ENCODE peak calls at places on chromosomes 7 and 10, in nine cellular contexts. C, R, S, F, U, H, N, Z and D are unnamed samples.
A peak's percentile ranks its signal among the peaks of the same experiment; 100 is the strongest.

GRCh38 chr7:101950450-101951119 is 133.2 kb downstream of the CUX1 start:
- DNase-seq in U (no peak), C (no peak), N (peak; percentile 54), R (peak; percentile 57), H (no peak), Z (peak; percentile 85), F (no peak), S (peak; percentile 72), D (no peak)

GRCh38 chr7:50119815-50120637 is 27.0 kb upstream of the ZPBP start:
- DNase-seq in N (no peak), R (no peak), C (no peak), H (no peak), Z (no peak), U (no peak), F (peak; percentile 70), S (no peak), D (peak; percentile 58)

GRCh38 chr10:63761243-63761642 is 240.0 kb downstream of the REEP3 start:
- DNase-seq in R (no peak), F (no peak), H (no peak), U (no peak), S (no peak), N (no peak), C (no peak), Z (no peak), D (no peak)

GRCh38 chr7:116227678-116228239 is 17.4 kb downstream of the TES start:
- DNase-seq in N (peak; percentile 75), H (no peak), S (peak; percentile 32), Z (no peak), R (no peak), U (no peak), F (no peak), C (no peak), D (no peak)

GRCh38 chr10:22217842-22218241 is at the start of gene EBLN1:
- DNase-seq in R (no peak), H (no peak), S (no peak), F (no peak), Z (peak; percentile 4), N (no peak), U (no peak), C (no peak), D (no peak)

GRCh38 chr7:106757846-106758245 is 96.9 kb upstream of the CCDC71L start:
- DNase-seq in F (no peak), R (no peak), Z (peak; percentile 43), C (no peak), U (no peak), N (peak; percentile 61), H (peak; percentile 33), S (no peak), D (no peak)

GRCh38 chr7:133705596-133705995 is 421.5 kb upstream of the LRGUK start:
- DNase-seq in C (no peak), Z (peak; percentile 56), N (no peak), U (no peak), H (no peak), F (no peak), R (no peak), S (no peak), D (no peak)

GRCh38 chr7:74288034-74288881 is 949 bp upstream of the CLIP2 start:
- DNase-seq in R (no peak), U (no peak), C (no peak), N (no peak), H (no peak), Z (no peak), F (no peak), S (no peak), D (no peak)

GRCh38 chr10:62934258-62934657 is 118.1 kb upstream of the EGR2 start:
- DNase-seq in S (no peak), H (no peak), F (no peak), R (no peak), C (no peak), N (no peak), U (peak; percentile 32), Z (no peak), D (no peak)

GRCh38 chr10:64174666-64175265 is 653.6 kb downstream of the REEP3 start:
- DNase-seq in H (no peak), S (no peak), C (no peak), F (no peak), Z (no peak), U (no peak), R (no peak), N (no peak), D (no peak)

GRCh38 chr7:108140674-108141073 is 10.5 kb upstream of the LAMB4 start:
- DNase-seq in H (no peak), U (no peak), C (no peak), R (no peak), Z (no peak), F (no peak), N (no peak), S (no peak), D (no peak)

GRCh38 chr10:133339708-133340380 is 3.1 kb upstream of the CALY start:
- DNase-seq in C (no peak), R (no peak), U (no peak), F (no peak), N (no peak), Z (no peak), S (no peak), H (no peak), D (no peak)

GRCh38 chr10:122981066-122981464 is 864 bp downstream of the PSTK start:
- DNase-seq in H (no peak), R (peak; percentile 49), Z (peak; percentile 57), S (peak; percentile 52), C (no peak), U (no peak), F (no peak), N (peak; percentile 32), D (no peak)

GRCh38 chr10:131172433-131172832 is 139.1 kb downstream of the TCERG1L start:
- DNase-seq in H (no peak), N (no peak), C (no peak), F (no peak), U (no peak), R (no peak), S (no peak), Z (no peak), D (no peak)

GRCh38 chr7:25369794-25370193 is 141.5 kb upstream of the NPVF start:
- DNase-seq in Z (no peak), R (no peak), U (no peak), H (peak; percentile 90), S (no peak), F (no peak), C (no peak), N (no peak), D (no peak)

GRCh38 chr10:122307669-122308486 is 36.8 kb downstream of the BTBD16 start:
- DNase-seq in U (no peak), S (peak; percentile 58), N (peak; percentile 78), Z (peak; percentile 99), C (no peak), H (peak; percentile 6), F (no peak), R (peak; percentile 76), D (no peak)

GRCh38 chr7:101138149-101138870 is 11.4 kb downstream of the SERPINE1 start:
- DNase-seq in F (peak; percentile 94), N (peak; percentile 96), H (peak; percentile 16), R (peak; percentile 84), U (peak; percentile 68), Z (peak; percentile 96), S (peak; percentile 75), C (peak; percentile 79), D (peak; percentile 91)

GRCh38 chr7:124965553-124965952 is 35.9 kb upstream of the POT1 start:
- DNase-seq in U (no peak), N (no peak), H (no peak), R (no peak), C (no peak), F (no peak), Z (no peak), S (no peak), D (no peak)

GRCh38 chr7:51055039-51055840 is 261.4 kb downstream of the COBL start:
- DNase-seq in U (no peak), R (no peak), N (no peak), C (no peak), Z (no peak), F (no peak), H (no peak), S (no peak), D (no peak)

GRCh38 chr7:125316451-125316850 is 386.8 kb upstream of the POT1 start:
- DNase-seq in S (no peak), N (no peak), R (no peak), F (no peak), H (no peak), U (no peak), C (no peak), Z (peak; percentile 56), D (no peak)

GRCh38 chr10:73247509-73248258 is 629 bp upstream of the DNAJC9 start:
- DNase-seq in R (peak; percentile 16), S (no peak), H (no peak), Z (no peak), N (no peak), U (no peak), F (no peak), C (no peak), D (no peak)

GRCh38 chr10:99921948-99922347 is 87.8 kb downstream of the DNMBP start:
- DNase-seq in F (no peak), C (no peak), U (no peak), R (no peak), N (no peak), H (no peak), Z (peak; percentile 53), S (no peak), D (no peak)

GRCh38 chr10:46301721-46302479 is 15.1 kb downstream of the ANTXRL start:
- DNase-seq in Z (no peak), R (no peak), U (no peak), C (no peak), H (no peak), N (no peak), F (no peak), S (no peak), D (no peak)

GRCh38 chr10:28463676-28464395 is 69.1 kb upstream of the WAC start:
- DNase-seq in F (no peak), C (no peak), Z (no peak), R (no peak), H (no peak), N (no peak), U (no peak), S (no peak), D (no peak)

GRCh38 chr7:26149391-26149977 is 2.5 kb upstream of the NFE2L3 start:
- DNase-seq in C (no peak), U (no peak), Z (no peak), S (no peak), N (no peak), R (no peak), F (no peak), H (no peak), D (no peak)

GRCh38 chr10:81179805-81180452 is 642.2 kb downstream of the SH2D4B start:
- DNase-seq in Z (peak; percentile 44), U (peak; percentile 1), N (no peak), F (no peak), R (no peak), C (no peak), S (no peak), H (no peak), D (no peak)

GRCh38 chr10:5369362-5370158 is 4.8 kb downstream of the UCN3 start:
- DNase-seq in U (no peak), Z (no peak), H (no peak), N (no peak), C (no peak), S (no peak), F (no peak), R (no peak), D (no peak)

GRCh38 chr10:26890956-26891355 is 30.2 kb upstream of the ABI1 start:
- DNase-seq in Z (peak; percentile 64), N (peak; percentile 46), U (peak; percentile 61), R (no peak), F (peak; percentile 71), H (peak; percentile 72), S (peak; percentile 12), C (no peak), D (peak; percentile 77)

GRCh38 chr7:116560021-116560970 is 35.5 kb downstream of the CAV1 start:
- DNase-seq in S (no peak), C (no peak), Z (no peak), H (no peak), U (no peak), R (no peak), N (no peak), F (no peak), D (no peak)

GRCh38 chr10:34088208-34088794 is 726.8 kb downstream of the PARD3 start:
- DNase-seq in N (no peak), R (no peak), Z (no peak), S (no peak), U (no peak), H (no peak), F (no peak), C (no peak), D (no peak)

GRCh38 chr7:27175005-27175625 is 995 bp upstream of the HOXA10 start:
- DNase-seq in S (no peak), C (no peak), N (peak; percentile 84), R (no peak), H (no peak), U (no peak), F (peak; percentile 38), Z (peak; percentile 86), D (no peak)